ENCODE peak calls at places on chromosome 14, in four cellular contexts. F is stimulated activated CD8-positive, alpha-beta memory T cell treated with anti-CD3 and anti-CD28 coated beads, Interleukin-12 subunit alpha, Interleukin-12 subunit beta, amount 100 ng/mL, for 1 hour; Z is NCI-H146; L is stimulated activated naive CD4-positive, alpha-beta T cell. N is an unnamed sample.

GRCh38 chr14:56172571-56172971 is 54.4 kb downstream of the PELI2 start:
- DNase-seq in F (no peak), Z (no peak), L (no peak), N (no peak)

GRCh38 chr14:77265561-77266335 is 5.3 kb downstream of the NGB start:
- DNase-seq in L (no peak), Z (no peak), F (no peak), N (no peak)

GRCh38 chr14:52299692-52300278 is 14.3 kb upstream of the PTGER2 start:
- DNase-seq in F (no peak), Z (peak), L (peak), N (peak)

GRCh38 chr14:94536836-94537235 is 24.4 kb upstream of the SERPINA4 start:
- DNase-seq in Z (no peak), F (no peak), L (no peak), N (no peak)

GRCh38 chr14:77026166-77026929 is 2.2 kb downstream of the IRF2BPL start:
- DNase-seq in L (no peak), Z (no peak), F (no peak), N (peak)

GRCh38 chr14:68501171-68501570 is 291.7 kb downstream of the ZFP36L1 start:
- DNase-seq in Z (no peak), L (no peak), F (no peak), N (no peak)

GRCh38 chr14:96806836-96807235 is 9.7 kb downstream of the VRK1 start:
- DNase-seq in Z (no peak), L (no peak), F (no peak), N (no peak)

GRCh38 chr14:101707285-101707842 is 54.1 kb upstream of the PPP2R5C start:
- DNase-seq in L (peak), F (peak), Z (peak), N (peak)

GRCh38 chr14:76201162-76201561 is 49.4 kb downstream of the GPATCH2L start:
- DNase-seq in Z (no peak), L (no peak), F (no peak), N (no peak)

GRCh38 chr14:55794655-55795583 is 214.9 kb downstream of the KTN1 start:
- DNase-seq in F (no peak), L (no peak), Z (peak), N (peak)

N was measured in NCI-H345.